ENCODE peak calls at places on chromosomes 3 and 15, in six cellular contexts. P, X, A, Q, K and F are unnamed samples.

GRCh38 chr3:125168711-125169410 is 43.7 kb downstream of the SLC12A8 start:
- DNase-seq in K (no peak), X (no peak), A (no peak), P (no peak), Q (no peak), F (no peak)

GRCh38 chr3:188043891-188044290 is 110.1 kb upstream of the LPP start:
- DNase-seq in P (no peak), K (no peak), X (no peak), Q (no peak), A (no peak), F (no peak)

GRCh38 chr3:129417354-129417753 is 11.1 kb downstream of the EFCAB12 start:
- DNase-seq in Q (no peak), K (no peak), P (no peak), A (no peak), X (no peak), F (no peak)

GRCh38 chr15:69718916-69719315 is 266.3 kb downstream of the RPLP1 start:
- DNase-seq in X (no peak), A (peak), K (no peak), Q (no peak), P (no peak), F (no peak)

GRCh38 chr3:177519588-177519987 is 322.3 kb upstream of the TBL1XR1 start:
- DNase-seq in A (no peak), X (no peak), K (no peak), P (no peak), Q (no peak), F (no peak)

GRCh38 chr3:152155246-152155645 is 113.5 kb upstream of the MBNL1 start:
- DNase-seq in K (no peak), P (no peak), X (no peak), Q (no peak), A (no peak), F (no peak)

GRCh38 chr3:181711325-181712135 is at the start of gene SOX2:
- DNase-seq in K (no peak), X (peak), P (no peak), A (no peak), Q (peak), F (no peak)

GRCh38 chr3:139448104-139448503 is 28.2 kb downstream of the RBP2 start:
- DNase-seq in P (no peak), Q (no peak), K (no peak), A (no peak), X (no peak), F (no peak)

GRCh38 chr3:194270627-194271458 is 80.3 kb downstream of the CPN2 start:
- DNase-seq in K (no peak), P (peak), A (no peak), X (peak), Q (peak), F (peak)

GRCh38 chr3:134622803-134623365 is 27.9 kb downstream of the KY start:
- DNase-seq in P (no peak), K (no peak), X (no peak), Q (no peak), A (no peak), F (no peak)

GRCh38 chr3:126024049-126024854 is 55.3 kb downstream of the ROPN1B start:
- DNase-seq in A (no peak), K (no peak), P (no peak), X (no peak), Q (no peak), F (no peak)

GRCh38 chr3:106769045-106769444 is 608.2 kb upstream of the CCDC54 start:
- DNase-seq in Q (no peak), K (no peak), A (no peak), X (no peak), P (no peak), F (no peak)

GRCh38 chr3:102512734-102513518 is 78.1 kb downstream of the ZPLD1 start:
- DNase-seq in X (no peak), Q (no peak), A (no peak), K (no peak), P (no peak), F (no peak)

GRCh38 chr3:56784452-56785001 is 17.2 kb downstream of the ARHGEF3 start:
- DNase-seq in K (no peak), A (no peak), Q (no peak), X (no peak), P (no peak), F (no peak)

DNA sequence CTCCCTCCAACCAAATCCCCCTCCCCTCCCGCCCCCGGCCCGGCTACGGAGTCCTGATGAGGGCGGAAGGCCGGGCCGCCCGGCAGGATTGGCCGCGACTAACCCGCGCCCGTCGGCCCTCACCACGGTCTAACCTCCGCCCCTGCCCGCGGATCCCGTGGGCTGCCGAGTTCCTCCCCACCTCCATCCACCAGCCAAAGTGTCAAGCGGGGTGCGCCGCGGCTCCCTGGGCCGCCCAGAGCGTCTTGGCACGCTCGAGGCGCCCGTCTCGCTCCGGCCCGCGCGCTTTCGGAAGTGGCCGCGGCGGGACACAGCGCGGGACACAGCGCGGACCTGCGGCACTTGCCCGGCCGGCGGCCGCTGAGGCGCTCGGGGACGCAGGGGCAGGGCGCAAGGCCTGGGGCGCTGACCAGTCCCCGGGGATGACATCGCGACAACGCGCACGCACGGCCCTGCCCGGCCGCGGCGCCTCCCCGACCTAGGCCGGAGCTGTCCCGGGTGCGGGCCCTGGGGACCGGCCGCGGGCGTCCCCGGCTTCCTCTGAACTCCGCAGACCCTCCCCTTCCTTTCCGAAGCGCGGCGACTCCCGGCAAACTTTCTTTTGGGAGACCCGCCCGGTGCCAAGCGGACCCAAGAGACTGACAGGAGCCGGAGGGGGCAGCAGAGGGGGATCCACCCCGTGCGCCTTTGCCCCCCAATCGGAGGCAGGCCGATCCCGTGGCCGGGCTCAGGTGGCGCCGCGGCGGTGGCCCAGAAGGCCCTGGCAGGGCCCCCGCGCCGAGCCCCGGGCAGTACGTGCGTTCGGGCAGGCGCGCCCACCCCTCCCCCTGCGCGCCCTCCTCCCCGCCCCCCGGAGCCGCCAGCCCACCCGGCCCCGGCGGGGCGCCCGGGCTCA is 112.8 kb upstream of the ICE2 start:
- DNase-seq in X (peak), A (no peak), K (no peak), P (peak), Q (peak), F (peak)
- TF ChIP-seq CTCF in X (no peak), A (no peak), K (peak), P (no peak), Q (no peak), F (no peak)

GRCh38 chr3:173553635-173554280 is 156.2 kb downstream of the NLGN1 start:
- DNase-seq in Q (peak), K (peak), P (no peak), A (no peak), X (no peak), F (no peak)
- TF ChIP-seq CTCF in Q (peak), K (peak), P (peak), A (no peak), X (peak), F (peak)

GRCh38 chr3:70310809-70311208 is 1.6 kb downstream of the MDFIC2 start:
- DNase-seq in X (no peak), P (no peak), Q (no peak), K (no peak), A (no peak), F (no peak)

GRCh38 chr3:70308760-70309159 is 3.7 kb downstream of the MDFIC2 start:
- DNase-seq in Q (no peak), X (no peak), A (no peak), P (no peak), K (peak), F (no peak)

GRCh38 chr3:70312336-70312735 is at the start of gene MDFIC2:
- DNase-seq in A (no peak), X (no peak), K (no peak), Q (no peak), P (no peak), F (no peak)

DNA sequence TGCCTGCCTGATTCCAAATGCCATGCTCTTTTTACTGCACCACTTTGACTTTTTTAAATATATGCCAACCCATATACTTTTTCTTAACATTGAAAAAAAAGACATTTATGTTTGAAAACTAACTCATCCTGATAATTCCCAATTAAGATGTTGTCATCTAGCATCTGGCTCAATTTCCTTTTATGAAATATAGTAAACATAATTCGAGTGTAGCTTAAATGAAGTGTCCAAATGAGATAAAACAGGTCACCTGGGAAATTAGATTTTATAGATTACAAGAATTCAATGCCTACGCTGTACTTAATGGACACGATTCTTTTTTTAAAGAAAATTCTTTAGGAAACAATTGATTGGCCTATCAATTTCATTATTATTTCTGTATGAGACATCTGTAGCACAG is 2.8 kb downstream of the MDFIC2 start:
- DNase-seq in K (no peak), X (no peak), Q (no peak), A (no peak), P (no peak), F (no peak)
- TF ChIP-seq CTCF in K (no peak), X (no peak), Q (no peak), A (no peak), P (no peak), F (no peak)

DNA sequence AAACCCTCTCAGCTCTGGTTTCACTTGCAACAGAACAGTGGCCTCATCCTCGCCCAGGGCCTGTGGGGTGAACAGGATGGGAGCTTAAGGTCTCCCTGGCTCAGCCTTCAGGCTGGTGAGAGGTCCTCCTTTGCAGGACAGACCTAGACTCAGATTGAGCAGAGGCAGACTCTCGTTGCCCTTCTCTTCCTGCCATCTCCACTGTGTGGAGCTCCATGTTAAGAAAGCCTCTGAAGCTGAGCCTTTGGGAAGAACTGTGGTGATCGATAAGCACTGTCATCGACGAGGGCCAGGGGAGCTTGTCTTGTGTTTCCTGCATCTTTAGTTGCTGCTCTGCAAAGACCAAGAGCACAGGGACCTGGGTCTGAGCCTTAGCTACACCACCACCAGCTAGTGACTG is 37.8 kb upstream of the GRIP2 start:
- DNase-seq in P (no peak), K (no peak), Q (no peak), X (no peak), A (no peak), F (no peak)
- TF ChIP-seq CTCF in P (no peak), K (no peak), Q (no peak), X (no peak), A (no peak), F (no peak)

DNA sequence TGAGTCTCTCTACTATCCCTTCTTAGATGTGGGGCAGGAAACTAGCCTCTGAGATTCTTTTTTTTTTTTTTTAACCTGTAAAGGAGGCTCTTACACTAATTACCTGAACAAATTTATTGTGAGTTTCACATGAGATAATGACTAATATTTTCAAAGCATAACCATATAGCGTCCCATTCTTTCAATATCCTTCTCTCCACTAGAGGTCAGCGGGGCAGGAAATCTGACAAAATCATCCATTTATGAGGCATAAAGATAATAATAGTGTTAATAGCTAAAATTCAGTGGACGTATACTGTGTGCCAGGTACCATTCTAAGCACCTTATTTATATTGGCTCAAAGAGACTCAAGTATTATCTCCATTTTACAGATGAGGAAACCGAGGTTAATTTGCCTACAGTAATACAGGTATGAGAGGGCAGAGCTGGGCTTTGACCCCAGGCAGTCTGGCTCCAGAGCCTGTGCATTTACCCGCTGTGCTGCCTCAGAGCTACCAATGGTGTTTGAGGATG is 16.3 kb upstream of the SMAD6 start:
- DNase-seq in Q (no peak), A (no peak), X (no peak), K (peak), P (no peak), F (no peak)
- TF ChIP-seq CTCF in Q (peak), A (no peak), X (peak), K (peak), P (no peak), F (peak)

GRCh38 chr3:27279153-27279552 is 90.0 kb downstream of the NEK10 start:
- DNase-seq in X (no peak), K (peak), Q (no peak), A (no peak), P (no peak), F (no peak)
- TF ChIP-seq CTCF in X (peak), K (peak), Q (peak), A (no peak), P (no peak), F (no peak)